ENCODE peak calls at places on chromosomes 12 and 14, in four cellular contexts. J is lower lobe of right lung; K is CD4-positive, CD25-positive, alpha-beta regulatory T cell; X is GM23248. W is an unnamed sample. For H3K36me3, the result is how much of the 10 kb centered on the place peaks cover.

GRCh38 chr12:49276304-49277290 is 11.7 kb downstream of the TUBA1C start:
- DNase-seq in X (no peak), K (no peak), J (peak), W (no peak)

GRCh38 chr12:50842637-50843493 is at the start of gene TMPRSS12:
- DNase-seq in X (no peak), J (peak), K (no peak), W (no peak)

GRCh38 chr14:84882830-84883229 is 647.1 kb upstream of the FLRT2 start:
- DNase-seq in K (no peak), J (no peak), X (no peak), W (no peak)

GRCh38 chr12:96445743-96446655 is 43.4 kb upstream of the CFAP54 start:
- DNase-seq in K (peak), X (peak), J (no peak), W (peak)

GRCh38 chr12:127650626-127651025 is 616.3 kb upstream of the TMEM132C start:
- DNase-seq in X (peak), J (no peak), K (no peak), W (no peak)

GRCh38 chr12:56723889-56724659 is 1.0 kb downstream of the NACA start:
- DNase-seq in X (peak), J (no peak), K (peak), W (no peak)

GRCh38 chr14:20295067-20295466 is 10.7 kb downstream of the TTC5 start:
- DNase-seq in K (no peak), J (no peak), X (no peak), W (no peak)

GRCh38 chr12:116508145-116509121 is 50.7 kb upstream of the MAP1LC3B2 start:
- DNase-seq in J (peak), X (peak), K (peak), W (peak)

GRCh38 chr12:103518899-103519298 is 23.1 kb upstream of the C12orf42 start:
- DNase-seq in J (no peak), X (no peak), K (no peak), W (no peak)

GRCh38 chr12:103523771-103524170 is 28.0 kb upstream of the C12orf42 start:
- DNase-seq in K (no peak), J (no peak), X (no peak), W (no peak)

GRCh38 chr12:103517161-103517560 is 21.4 kb upstream of the C12orf42 start:
- DNase-seq in X (no peak), J (no peak), K (no peak), W (no peak)

GRCh38 chr12:103520686-103521215 is 25.0 kb upstream of the C12orf42 start:
- DNase-seq in K (no peak), X (no peak), J (no peak), W (no peak)

GRCh38 chr12:103519632-103520031 is 23.9 kb upstream of the C12orf42 start:
- DNase-seq in X (no peak), K (no peak), J (no peak), W (no peak)
- H3K36me3 ChIP-seq in X (under half), K (under half), J (under half), W (under half)

DNA sequence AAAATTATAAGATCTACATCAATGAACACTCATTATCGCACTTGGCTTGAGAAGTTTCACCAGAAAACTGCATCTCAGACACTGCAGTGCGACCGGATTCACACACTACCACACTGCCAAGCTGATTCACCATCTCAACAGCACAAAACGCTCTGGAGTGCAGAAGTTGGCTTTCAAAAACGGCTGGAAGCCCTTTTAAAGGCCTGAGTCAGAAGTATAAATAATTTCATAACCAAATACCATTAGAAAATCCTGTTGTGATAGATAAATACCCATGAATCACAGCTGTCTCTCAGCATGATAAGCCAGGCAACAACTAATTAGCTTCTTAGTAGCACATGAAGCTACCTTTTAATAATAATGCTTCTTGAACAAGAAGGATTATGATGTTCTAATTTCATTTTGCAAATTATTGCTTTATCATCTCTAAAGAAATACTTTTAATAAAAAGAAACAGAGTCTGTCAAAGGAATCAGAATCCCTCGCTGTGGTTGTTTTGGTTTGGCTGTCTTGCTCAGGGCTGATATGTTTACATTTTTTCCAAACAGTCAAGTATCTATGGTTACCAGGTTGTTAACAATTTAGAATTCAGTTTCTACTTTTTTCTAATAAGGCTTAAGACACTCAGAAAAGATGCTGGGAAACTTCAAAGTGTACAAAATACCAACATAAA is 51.2 kb downstream of the SLC2A13 start:
- DNase-seq in J (no peak), K (no peak), X (peak), W (no peak)
- H3K4me3 ChIP-seq in J (no peak), K (no peak), X (peak), W (no peak)

GRCh38 chr12:3735432-3735831 is 17.5 kb downstream of the CRACR2A start:
- DNase-seq in X (no peak), K (no peak), J (no peak), W (no peak)
- H3K36me3 ChIP-seq in X (under half), K (under half), J (under half), W (under half)

DNA sequence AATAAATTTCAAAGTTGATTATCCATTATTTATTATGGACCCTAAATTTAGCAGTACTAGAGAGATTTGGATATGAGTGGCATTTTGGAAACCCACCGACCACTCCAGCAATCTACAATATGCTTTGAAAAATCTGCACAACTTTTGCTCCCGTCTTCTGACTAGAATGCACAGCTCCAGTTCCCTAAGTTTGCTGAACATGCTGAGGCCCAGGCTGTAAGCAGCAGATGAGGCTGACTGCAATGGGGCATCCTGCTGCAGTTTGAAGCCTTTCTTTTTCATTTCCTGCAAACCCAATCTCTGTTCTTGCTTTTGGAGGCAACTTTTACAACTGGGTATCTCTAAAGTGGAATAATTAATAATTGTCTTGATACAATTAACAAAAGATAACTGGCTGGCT is 405.8 kb downstream of the ATP23 start:
- DNase-seq in X (no peak), K (no peak), J (no peak), W (no peak)
- H3K4me3 ChIP-seq in X (no peak), K (no peak), J (no peak), W (no peak)

DNA sequence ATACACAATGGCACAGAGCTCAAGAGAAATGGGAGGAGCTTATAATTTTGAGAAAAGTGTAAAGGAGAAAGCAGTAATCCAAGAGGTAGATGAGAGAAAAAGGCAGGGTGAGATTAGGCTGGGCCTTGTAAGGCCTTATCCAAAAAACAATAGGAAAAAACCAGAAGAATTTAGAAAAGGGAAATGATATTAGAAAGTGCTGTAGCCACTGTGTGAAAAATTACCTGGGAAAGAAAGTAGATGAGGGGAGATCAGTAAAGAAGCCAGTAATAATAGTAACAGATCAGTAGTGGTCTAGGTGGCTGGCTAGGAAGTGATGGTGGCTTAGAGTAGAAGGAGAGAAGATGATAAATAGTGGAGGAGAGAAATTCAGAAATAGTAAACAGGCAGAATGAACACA is 66.3 kb upstream of the CFL2 start:
- DNase-seq in X (no peak), K (no peak), J (no peak), W (no peak)
- H3K36me3 ChIP-seq in X (under half), K (half or more), J (half or more), W (under half)

GRCh38 chr14:90062852-90063539 is 1.2 kb downstream of the KCNK13 start:
- DNase-seq in J (no peak), X (no peak), K (no peak), W (no peak)
- H3K4me3 ChIP-seq in J (peak), X (no peak), K (peak), W (no peak)

GRCh38 chr14:91195881-91196280 is 48.6 kb downstream of the GPR68 start:
- DNase-seq in J (no peak), X (no peak), K (no peak), W (no peak)
- H3K36me3 ChIP-seq in J (half or more), X (under half), K (half or more), W (under half)